ENCODE peak calls at places on chromosomes 1 and 21, in four cellular contexts. Y is GM23338, Q is RWPE1, I is PC-9. U is an unnamed sample.

GRCh38 chr1:162406811-162407210 is 5.1 kb downstream of the SH2D1B start:
- DNase-seq in Y (no peak), Q (no peak), I (no peak), U (no peak)

GRCh38 chr1:240394353-240394752 is 217.6 kb downstream of the GREM2 start:
- DNase-seq in Y (no peak), Q (no peak), I (no peak), U (no peak)

GRCh38 chr1:169511339-169512028 is 25.7 kb upstream of the SLC19A2 start:
- DNase-seq in Y (no peak), Q (peak), I (peak), U (no peak)

GRCh38 chr1:184843732-184844495 is 89.3 kb upstream of the EDEM3 start:
- DNase-seq in Y (no peak), Q (no peak), I (no peak), U (no peak)

GRCh38 chr1:207959141-207959825 is 48.4 kb upstream of the CD34 start:
- DNase-seq in Y (peak), Q (peak), I (no peak), U (peak)

GRCh38 chr1:110150330-110151174 is at the start of gene SLC6A17:
- DNase-seq in Y (peak), Q (peak), I (peak), U (no peak)

GRCh38 chr1:171841931-171842723 is 829 bp downstream of the DNM3 start:
- DNase-seq in Y (peak), Q (peak), I (no peak), U (peak)

GRCh38 chr1:222167111-222167510 is 380.8 kb downstream of the HHIPL2 start:
- DNase-seq in Y (peak), Q (peak), I (no peak), U (no peak)

GRCh38 chr1:220012259-220012658 is 34.0 kb downstream of the EPRS1 start:
- DNase-seq in Y (no peak), Q (no peak), I (no peak), U (no peak)

GRCh38 chr1:89041055-89041707 is 18.5 kb upstream of the GBP3 start:
- DNase-seq in Y (no peak), Q (peak), I (peak), U (no peak)

GRCh38 chr1:18109058-18109755 is 1.6 kb downstream of the IGSF21 start:
- DNase-seq in Y (peak), Q (no peak), I (no peak), U (no peak)

GRCh38 chr1:182716740-182717720 is 32.6 kb upstream of the RGS8 start:
- DNase-seq in Y (no peak), Q (no peak), I (peak), U (no peak)

GRCh38 chr1:246728311-246728710 is 4.1 kb downstream of the SCCPDH start:
- DNase-seq in Y (no peak), Q (no peak), I (no peak), U (no peak)

GRCh38 chr1:246482780-246483179 is 24.3 kb downstream of the SMYD3 start:
- DNase-seq in Y (no peak), Q (no peak), I (no peak), U (no peak)

GRCh38 chr21:31162827-31163226 is 124.6 kb upstream of the KRTAP19-8 start:
- DNase-seq in Y (no peak), Q (peak), I (no peak), U (no peak)

GRCh38 chr1:110133436-110133835 is 16.9 kb upstream of the SLC6A17 start:
- DNase-seq in Y (no peak), Q (no peak), I (no peak), U (no peak)

GRCh38 chr1:73860421-73860950 is 337.5 kb downstream of the LRRIQ3 start:
- DNase-seq in Y (no peak), Q (no peak), I (no peak), U (no peak)

GRCh38 chr1:85396194-85396593 is 68.8 kb downstream of the DDAH1 start:
- DNase-seq in Y (peak), Q (no peak), I (no peak), U (no peak)

GRCh38 chr1:200783926-200784325 is 45.2 kb downstream of the CAMSAP2 start:
- DNase-seq in Y (no peak), Q (no peak), I (no peak), U (no peak)

GRCh38 chr1:201898992-201899391 is 10.3 kb downstream of the SHISA4 start:
- DNase-seq in Y (no peak), Q (no peak), I (peak), U (no peak)

GRCh38 chr1:15425521-15425920 is 12.7 kb upstream of the CTRC start:
- DNase-seq in Y (no peak), Q (no peak), I (no peak), U (no peak)

GRCh38 chr1:15423355-15424077 is 13.8 kb downstream of the EFHD2 start:
- DNase-seq in Y (no peak), Q (no peak), I (no peak), U (no peak)

GRCh38 chr1:15424981-15425380 is 13.3 kb upstream of the CTRC start:
- DNase-seq in Y (no peak), Q (no peak), I (no peak), U (no peak)

GRCh38 chr1:15422871-15423270 is 13.2 kb downstream of the EFHD2 start:
- DNase-seq in Y (no peak), Q (no peak), I (no peak), U (no peak)

GRCh38 chr1:15424146-15424667 is 14.0 kb upstream of the CTRC start:
- DNase-seq in Y (no peak), Q (no peak), I (peak), U (no peak)
- TF ChIP-seq CTCF in Y (no peak), Q (no peak), I (no peak), U (no peak)

GRCh38 chr1:75438355-75438754 is 172.6 kb downstream of the SLC44A5 start:
- DNase-seq in Y (no peak), Q (no peak), I (no peak), U (no peak)
- TF ChIP-seq CTCF in Y (no peak), Q (no peak), I (no peak), U (no peak)

GRCh38 chr1:243299069-243299468 is 43.2 kb downstream of the SDCCAG8 start:
- DNase-seq in Y (no peak), Q (no peak), I (no peak), U (no peak)
- TF ChIP-seq CTCF in Y (no peak), Q (no peak), I (no peak), U (no peak)

GRCh38 chr1:165080253-165080896 is 276.1 kb downstream of the LMX1A start:
- DNase-seq in Y (no peak), Q (no peak), I (no peak), U (no peak)

GRCh38 chr1:165078391-165078790 is 278.1 kb downstream of the LMX1A start:
- DNase-seq in Y (no peak), Q (no peak), I (no peak), U (no peak)

GRCh38 chr1:165073402-165074007 is 283.0 kb downstream of the LMX1A start:
- DNase-seq in Y (peak), Q (peak), I (peak), U (no peak)

GRCh38 chr1:165070675-165071074 is 285.8 kb downstream of the LMX1A start:
- DNase-seq in Y (peak), Q (no peak), I (no peak), U (no peak)

GRCh38 chr1:165075725-165076370 is 280.7 kb downstream of the LMX1A start:
- DNase-seq in Y (peak), Q (peak), I (no peak), U (no peak)
- TF ChIP-seq CTCF in Y (peak), Q (peak), I (peak), U (peak)

DNA sequence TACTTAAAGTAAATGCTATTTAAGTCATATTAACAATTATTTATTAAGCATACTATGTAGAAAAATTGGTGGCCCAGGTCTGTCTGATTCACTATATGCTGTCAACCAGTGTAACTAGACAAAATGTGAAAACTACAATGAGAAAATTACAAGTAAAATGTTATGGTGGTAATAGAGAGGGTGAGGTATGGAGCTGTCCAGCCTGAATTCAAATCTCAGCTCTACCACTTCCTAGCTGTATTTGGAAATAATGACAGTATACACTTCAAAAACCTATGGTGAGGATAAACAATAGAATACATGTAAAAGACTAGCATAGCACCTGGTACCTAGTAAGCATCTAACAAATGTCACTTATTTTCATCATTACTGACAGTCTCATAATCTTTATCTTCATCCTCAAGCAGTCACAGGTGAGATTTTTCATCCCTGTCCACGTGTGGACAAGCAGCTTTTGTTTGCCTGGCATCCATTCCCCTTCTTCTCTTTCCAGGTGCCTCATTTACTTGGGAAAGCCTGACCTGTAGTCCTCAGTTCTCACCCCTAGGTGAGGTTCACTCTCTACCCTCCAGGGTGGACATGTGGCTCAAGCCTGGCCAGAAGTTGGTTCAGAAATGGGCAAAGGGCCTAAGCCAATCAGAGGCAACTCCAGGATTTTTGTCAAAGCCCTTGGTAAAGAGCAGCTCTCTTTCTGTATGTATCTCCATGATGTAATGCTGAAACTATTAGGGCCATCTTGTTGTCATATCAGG is 29.5 kb downstream of the EGLN1 start:
- DNase-seq in Y (peak), Q (no peak), I (no peak), U (no peak)
- TF ChIP-seq CTCF in Y (peak), Q (no peak), I (no peak), U (no peak)

GRCh38 chr1:53328009-53328489 is at the start of gene LRP8:
- DNase-seq in Y (peak), Q (peak), I (no peak), U (peak)

GRCh38 chr1:53327183-53327941 is 508 bp downstream of the LRP8 start:
- DNase-seq in Y (peak), Q (peak), I (no peak), U (no peak)

GRCh38 chr1:53328490-53329182 is 766 bp upstream of the LRP8 start:
- DNase-seq in Y (peak), Q (no peak), I (no peak), U (no peak)

GRCh38 chr1:53330819-53331218 is 2.9 kb upstream of the LRP8 start:
- DNase-seq in Y (no peak), Q (no peak), I (peak), U (peak)

GRCh38 chr1:53329183-53329544 is 1.3 kb upstream of the LRP8 start:
- DNase-seq in Y (no peak), Q (no peak), I (no peak), U (no peak)
- TF ChIP-seq CTCF in Y (no peak), Q (no peak), I (no peak), U (no peak)

DNA sequence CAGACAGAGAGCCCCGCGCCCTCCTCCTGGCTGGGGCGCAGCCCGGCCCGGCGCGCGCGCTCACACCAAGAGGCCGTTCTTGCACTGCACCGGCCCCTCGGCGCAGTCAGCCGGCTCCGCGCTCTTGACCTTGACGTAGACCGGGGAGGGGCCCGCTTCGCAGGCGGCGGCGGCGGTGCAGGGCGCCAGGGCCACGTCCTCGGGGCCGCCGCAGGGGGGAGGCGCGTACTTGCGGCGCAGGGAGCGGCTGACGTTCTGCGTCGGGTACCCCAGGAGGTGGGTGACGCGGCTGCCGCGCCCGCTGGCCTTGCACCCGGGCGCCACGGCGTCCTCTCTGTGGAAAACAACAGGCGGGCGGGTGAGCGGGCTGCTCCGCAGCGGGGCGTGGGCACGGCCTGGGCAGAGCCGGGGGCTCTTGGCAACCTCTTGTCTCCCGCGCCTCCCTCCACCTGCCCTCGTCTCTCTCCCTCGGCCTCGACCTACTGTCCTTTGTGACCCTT is 7.7 kb downstream of the VSIG8 start:
- DNase-seq in Y (peak), Q (peak), I (peak), U (peak)
- TF ChIP-seq CTCF in Y (no peak), Q (no peak), I (no peak), U (peak)

GRCh38 chr1:206808615-206809014 is 36.3 kb upstream of the IL10 start:
- DNase-seq in Y (peak), Q (no peak), I (no peak), U (no peak)
- TF ChIP-seq CTCF in Y (peak), Q (no peak), I (peak), U (peak)

GRCh38 chr21:42591170-42591869 is 62.1 kb upstream of the PDE9A start:
- DNase-seq in Y (no peak), Q (no peak), I (no peak), U (no peak)

GRCh38 chr21:42593815-42594157 is 59.6 kb upstream of the PDE9A start:
- DNase-seq in Y (no peak), Q (no peak), I (no peak), U (no peak)

GRCh38 chr21:42592156-42592820 is 61.1 kb upstream of the PDE9A start:
- DNase-seq in Y (no peak), Q (no peak), I (no peak), U (no peak)

GRCh38 chr21:42594616-42595280 is 58.7 kb upstream of the PDE9A start:
- DNase-seq in Y (no peak), Q (no peak), I (no peak), U (no peak)

DNA sequence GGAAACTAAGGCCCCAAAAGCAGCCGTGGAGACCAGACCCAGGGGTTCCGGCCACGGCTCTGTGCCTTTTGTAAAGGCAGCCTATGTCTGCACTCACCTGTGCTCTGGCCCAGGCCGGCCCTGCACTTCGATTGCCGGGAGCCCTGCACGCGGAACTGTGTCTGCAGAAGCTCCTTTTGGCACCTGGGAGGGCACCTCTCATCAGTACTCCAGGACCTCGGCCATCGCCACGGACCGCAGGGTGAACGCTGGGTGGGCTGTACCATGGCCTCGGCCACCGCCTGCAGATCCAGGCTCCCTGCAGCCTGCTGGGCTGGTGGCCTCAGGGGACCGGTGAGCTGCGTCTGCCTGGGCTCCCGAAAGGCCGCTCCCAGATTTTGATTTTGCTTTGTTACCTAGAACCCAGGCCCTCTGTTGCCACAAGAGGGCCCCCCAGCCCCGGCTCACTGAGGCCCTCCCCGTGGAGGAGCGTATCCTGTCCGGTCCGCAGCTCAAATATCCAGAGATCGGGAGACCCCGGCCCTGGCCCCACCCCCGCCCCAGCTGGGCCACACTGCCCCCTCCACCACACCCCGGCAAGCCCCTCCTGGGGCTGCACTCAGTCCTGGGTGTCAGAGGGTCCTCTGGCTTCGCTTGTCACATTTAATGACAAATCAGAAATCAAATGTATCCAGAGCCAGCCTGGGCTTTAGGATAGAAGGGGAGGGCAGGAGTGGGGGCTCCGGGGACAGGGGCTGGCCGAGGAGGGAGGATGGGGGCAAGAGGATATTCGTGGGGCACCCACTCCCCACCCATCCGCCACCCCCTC is 60.2 kb upstream of the PDE9A start:
- DNase-seq in Y (peak), Q (peak), I (no peak), U (peak)
- TF ChIP-seq CTCF in Y (peak), Q (peak), I (peak), U (peak)

U was measured in type B pancreatic cell.